ENCODE peak calls at places on chromosomes 5 and 9, in five cellular contexts. I is glutamatergic neuron; V is stimulated activated CD8-positive, alpha-beta memory T cell treated with anti-CD3 and anti-CD28 coated beads, Interleukin-2, amount 100 ng/mL, for 48 hours; X is A549; H is T-helper 1 cell. R is an unnamed sample.

GRCh38 chr5:56530031-56530430 is 285.3 kb upstream of the MAP3K1 start:
- DNase-seq in I (no peak), V (no peak), H (no peak), X (no peak), R (no peak)

GRCh38 chr5:1808466-1808865 is 7.3 kb downstream of the NDUFS6 start:
- DNase-seq in I (no peak), H (no peak), X (no peak), V (no peak), R (no peak)

GRCh38 chr9:104927216-104927911 is 591 bp downstream of the ABCA1 start:
- DNase-seq in V (peak; percentile 10), X (peak; percentile 66), H (no peak), I (peak; percentile 32), R (no peak)

GRCh38 chr5:38456657-38457056 is 99.8 kb downstream of the LIFR start:
- DNase-seq in H (no peak), X (no peak), I (no peak), V (no peak), R (peak; percentile 76)

GRCh38 chr5:135221696-135222095 is 177.3 kb downstream of the MACROH2A1 start:
- DNase-seq in V (no peak), X (no peak), I (peak; percentile 2), H (no peak), R (no peak)

GRCh38 chr9:36987891-36988290 is 46.2 kb downstream of the PAX5 start:
- DNase-seq in X (no peak), I (no peak), H (no peak), V (no peak), R (no peak)

GRCh38 chr5:39697891-39698290 is 273.1 kb upstream of the DAB2 start:
- DNase-seq in H (no peak), V (no peak), X (no peak), I (no peak), R (no peak)

GRCh38 chr9:130938652-130939404 is at the start of gene FIBCD1:
- DNase-seq in I (peak; percentile 62), H (no peak), X (peak; percentile 73), V (peak; percentile 13), R (peak; percentile 19)

GRCh38 chr5:1357946-1358725 is 13.2 kb upstream of the CLPTM1L start:
- DNase-seq in H (no peak), X (no peak), I (no peak), V (no peak), R (no peak)

GRCh38 chr5:34552129-34552528 is 104.0 kb upstream of the RAI14 start:
- DNase-seq in X (no peak), I (no peak), H (no peak), V (no peak), R (no peak)

GRCh38 chr5:77367733-77368132 is 124.4 kb downstream of the WDR41 start:
- DNase-seq in I (no peak), V (peak; percentile 7), H (no peak), X (peak; percentile 13), R (no peak)

GRCh38 chr5:88660947-88661869 is 221.8 kb downstream of the MEF2C start:
- DNase-seq in I (peak; percentile 95), H (no peak), X (peak; percentile 84), V (no peak), R (peak; percentile 97)

GRCh38 chr9:135128035-135128670 is 40.7 kb downstream of the OLFM1 start:
- DNase-seq in I (peak; percentile 64), X (no peak), V (no peak), H (no peak), R (peak; percentile 56)

GRCh38 chr5:123088031-123088805 is 823 bp upstream of the PRDM6 start:
- DNase-seq in X (no peak), H (no peak), I (peak; percentile 38), V (no peak), R (no peak)

R was measured in BE2C.